ENCODE peak calls at places on chromosomes 12 and 14, in nine cellular contexts. Y is NCI-H2081; D is stomach; M is activated CD4-positive, alpha-beta T cell treated with anti-CD3 and anti-CD28 coated beads, Interleukin-2, amount 50 U/mL, for 4 hours; C is CD4-positive, alpha-beta T cell; J is breast epithelium; T is neural crest cell; X is stimulated activated CD4-positive, alpha-beta T cell treated with anti-CD3 and anti-CD28 coated beads, Interleukin-2, amount 100 ng/mL, for 48 hours; E is GOT3. F is an unnamed sample.

GRCh38 chr12:116048886-116049285 is 228.6 kb downstream of the MED13L start:
- DNase-seq in T (no peak), M (no peak), D (no peak), C (no peak), E (no peak), J (no peak), X (no peak), Y (no peak), F (no peak)

GRCh38 chr12:9039397-9039977 is 50.1 kb downstream of the KLRG1 start:
- DNase-seq in M (no peak), X (no peak), T (no peak), E (no peak), Y (peak; percentile 6), D (no peak), C (no peak), J (no peak), F (peak; percentile 57)

GRCh38 chr14:74636424-74637183 is 24.6 kb upstream of the LTBP2 start:
- DNase-seq in Y (no peak), E (no peak), C (no peak), X (no peak), T (no peak), M (no peak), J (no peak), D (no peak), F (no peak)

GRCh38 chr12:6533653-6534157 is 612 bp upstream of the GAPDH start:
- DNase-seq in Y (peak; percentile 88), M (no peak), J (no peak), T (peak; percentile 76), D (peak; percentile 54), X (peak; percentile 60), C (no peak), E (peak; percentile 88), F (peak; percentile 76)

GRCh38 chr14:55579724-55580400 is at the start of gene KTN1:
- DNase-seq in J (peak; percentile 77), C (peak; percentile 81), T (peak; percentile 61), E (peak; percentile 53), D (peak; percentile 86), M (peak; percentile 78), Y (peak; percentile 85), X (peak; percentile 78), F (peak; percentile 88)

GRCh38 chr14:69901113-69901951 is 22.1 kb downstream of the SMOC1 start:
- DNase-seq in Y (no peak), M (no peak), E (no peak), X (no peak), D (no peak), J (no peak), T (no peak), C (no peak), F (peak; percentile 58)

GRCh38 chr14:29273513-29273912 is 506.9 kb downstream of the FOXG1 start:
- DNase-seq in D (no peak), E (no peak), M (no peak), X (no peak), C (no peak), Y (no peak), T (no peak), J (no peak), F (no peak)

GRCh38 chr14:99887407-99887806 is 94.2 kb downstream of the EML1 start:
- DNase-seq in Y (no peak), J (no peak), D (no peak), X (no peak), M (no peak), C (no peak), T (no peak), E (no peak), F (no peak)

GRCh38 chr12:84960918-84961317 is 48.3 kb upstream of the SLC6A15 start:
- DNase-seq in Y (no peak), M (no peak), X (no peak), D (no peak), E (no peak), C (no peak), J (no peak), T (no peak), F (no peak)

GRCh38 chr12:89748791-89749190 is 40.2 kb upstream of the ATP2B1 start:
- DNase-seq in Y (no peak), T (no peak), X (no peak), D (no peak), M (no peak), J (no peak), C (no peak), E (no peak), F (no peak)

GRCh38 chr12:6765048-6765633 is 1.0 kb upstream of the PTMS start:
- DNase-seq in Y (no peak), E (no peak), M (no peak), T (no peak), D (no peak), J (no peak), X (no peak), C (no peak), F (no peak)